ENCODE peak calls at places on chromosomes 16 and 17, in eight cellular contexts. D is stomach, V is A549, C is GM12878, P is H1, O is K562, N is tibial nerve, J is transverse colon. Y is an unnamed sample.

GRCh38 chr16:685967-686366 is 1.8 kb upstream of the JMJD8 start:
- DNase-seq in P (no peak), J (peak; percentile 64), V (no peak), N (no peak), O (no peak), C (no peak), D (peak; percentile 76), Y (no peak)

GRCh38 chr17:27496501-27496943 is 40.3 kb downstream of the KSR1 start:
- DNase-seq in J (no peak), D (peak; percentile 47), O (no peak), C (no peak), V (peak; percentile 78), N (no peak), P (peak; percentile 36), Y (no peak)

GRCh38 chr16:63789603-63790002 is 1332.3 kb downstream of the CDH11 start:
- DNase-seq in V (no peak), O (no peak), N (no peak), P (no peak), D (no peak), C (no peak), J (no peak), Y (no peak)

GRCh38 chr17:37280841-37281240 is 94.9 kb upstream of the C17orf78 start:
- DNase-seq in V (no peak), C (no peak), N (no peak), D (no peak), J (no peak), O (no peak), P (no peak), Y (no peak)

GRCh38 chr16:49608095-49608494 is 234.5 kb downstream of the C16orf78 start:
- DNase-seq in P (no peak), C (no peak), V (no peak), J (no peak), D (no peak), O (no peak), N (no peak), Y (no peak)

GRCh38 chr16:79981814-79982213 is 381.3 kb upstream of the MAF start:
- DNase-seq in P (no peak), J (no peak), V (no peak), O (no peak), C (no peak), N (no peak), D (no peak), Y (no peak)

GRCh38 chr17:29070795-29071194 is 27.9 kb downstream of the PIPOX start:
- DNase-seq in V (no peak), P (no peak), D (no peak), C (no peak), N (no peak), O (no peak), J (no peak), Y (no peak)

GRCh38 chr17:68697850-68698313 is 96.7 kb upstream of the FAM20A start:
- DNase-seq in V (no peak), N (peak; percentile 65), O (no peak), C (no peak), P (no peak), D (peak; percentile 31), J (peak; percentile 16), Y (no peak)

GRCh38 chr17:56832446-56832845 is 1.3 kb downstream of the C17orf67 start:
- DNase-seq in V (no peak), O (no peak), N (no peak), P (no peak), D (no peak), C (no peak), J (no peak), Y (no peak)

GRCh38 chr17:56639517-56639916 is 46.0 kb downstream of the NOG start:
- DNase-seq in O (no peak), D (no peak), P (no peak), C (no peak), N (no peak), V (no peak), J (no peak), Y (no peak)

GRCh38 chr17:12789976-12790805 is 893 bp downstream of the ARHGAP44 start:
- DNase-seq in O (peak; percentile 9), D (peak; percentile 27), P (no peak), C (no peak), J (peak; percentile 34), V (no peak), N (no peak), Y (no peak)

GRCh38 chr17:1909985-1910384 is 80.2 kb downstream of the RPA1 start:
- DNase-seq in J (no peak), N (no peak), C (no peak), D (no peak), O (no peak), P (no peak), V (no peak), Y (no peak)

GRCh38 chr16:31807086-31807485 is 66.5 kb upstream of the ZNF267 start:
- DNase-seq in P (no peak), J (no peak), D (no peak), C (no peak), N (no peak), V (no peak), O (no peak), Y (no peak)

GRCh38 chr16:31810863-31811262 is 62.7 kb upstream of the ZNF267 start:
- DNase-seq in N (no peak), J (no peak), P (no peak), V (no peak), C (no peak), D (no peak), O (no peak), Y (no peak)
- H3K9me3 ChIP-seq in N (no peaks in the 10 kb centered on the region), J (no peaks in the 10 kb centered on the region), P (peaks cover 46% of the 10 kb centered on the region), V (no peaks in the 10 kb centered on the region), C (no peaks in the 10 kb centered on the region), D (no peaks in the 10 kb centered on the region), O (no peaks in the 10 kb centered on the region), Y (no peaks in the 10 kb centered on the region)

GRCh38 chr16:4696905-4697866 is 3.8 kb downstream of the NUDT16L1 start:
- DNase-seq in P (no peak), C (no peak), O (no peak), J (no peak), V (no peak), N (no peak), D (no peak), Y (no peak)

GRCh38 chr16:4700380-4700996 is 7.1 kb downstream of the NUDT16L1 start:
- DNase-seq in P (no peak), N (no peak), J (no peak), D (no peak), V (no peak), O (no peak), C (no peak), Y (no peak)

GRCh38 chr16:4699030-4699556 is 5.7 kb downstream of the NUDT16L1 start:
- DNase-seq in J (no peak), C (no peak), P (no peak), V (no peak), O (no peak), D (no peak), N (no peak), Y (no peak)

GRCh38 chr16:4697867-4698291 is 4.5 kb downstream of the NUDT16L1 start:
- DNase-seq in P (no peak), O (no peak), V (no peak), N (no peak), D (no peak), J (no peak), C (no peak), Y (no peak)

GRCh38 chr16:4698321-4699029 is 5.1 kb downstream of the NUDT16L1 start:
- DNase-seq in C (no peak), O (no peak), N (no peak), J (no peak), P (no peak), D (no peak), V (no peak), Y (no peak)
- TF ChIP-seq POLR2A in C (no peak), O (no peak), N (no peak), J (no peak), P (peak; percentile 25), D (no peak), V (no peak), Y (no peak)

DNA sequence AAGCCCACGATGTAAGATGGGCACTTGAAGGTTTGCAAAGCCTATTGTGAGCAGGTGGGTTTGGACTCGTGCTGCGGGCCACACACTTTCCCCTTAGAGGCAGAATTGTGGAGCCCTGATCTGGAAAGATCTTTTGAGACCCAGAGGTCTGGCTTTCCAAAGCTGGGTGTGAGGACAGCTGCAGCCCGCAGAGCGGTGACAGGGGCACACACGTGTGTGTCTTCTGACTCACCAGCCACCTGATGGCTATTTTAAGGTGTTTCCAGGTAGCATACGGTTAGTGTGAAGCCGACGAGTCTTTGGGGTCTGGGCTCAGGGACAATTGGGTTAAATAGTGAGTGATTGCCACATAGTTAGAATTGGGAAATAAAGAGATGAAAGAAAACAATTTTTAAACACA is 108.9 kb upstream of the GSE1 start:
- DNase-seq in D (no peak), C (no peak), N (no peak), V (no peak), O (no peak), P (no peak), J (no peak), Y (no peak)
- TF ChIP-seq EP300 in D (no peak), C (no peak), N (no peak), V (no peak), O (no peak), P (no peak), J (no peak), Y (no peak)

GRCh38 chr17:82949984-82950383 is 110.2 kb upstream of the ZNF750 start:
- DNase-seq in D (no peak), J (no peak), N (no peak), V (no peak), P (no peak), O (no peak), C (no peak), Y (no peak)

GRCh38 chr17:82948081-82948511 is 108.3 kb upstream of the ZNF750 start:
- DNase-seq in J (peak; percentile 6), C (no peak), P (no peak), O (no peak), V (no peak), D (no peak), N (no peak), Y (no peak)

GRCh38 chr17:82948957-82949356 is 109.1 kb upstream of the ZNF750 start:
- DNase-seq in C (no peak), V (no peak), P (no peak), N (no peak), J (no peak), D (no peak), O (no peak), Y (no peak)

GRCh38 chr17:82950525-82951102 is 110.8 kb upstream of the ZNF750 start:
- DNase-seq in N (no peak), O (no peak), C (no peak), J (no peak), V (no peak), P (no peak), D (no peak), Y (no peak)

GRCh38 chr17:82949361-82949760 is 109.5 kb upstream of the ZNF750 start:
- DNase-seq in V (no peak), P (no peak), J (no peak), D (no peak), O (no peak), N (no peak), C (no peak), Y (no peak)
- H3K9me3 ChIP-seq in V (peaks cover 95% of the 10 kb centered on the region), P (peaks cover 68% of the 10 kb centered on the region), J (peaks cover 6% of the 10 kb centered on the region), D (peaks cover 10% of the 10 kb centered on the region), O (peaks cover 13% of the 10 kb centered on the region), N (no peaks in the 10 kb centered on the region), C (peaks cover 20% of the 10 kb centered on the region), Y (no peaks in the 10 kb centered on the region)

GRCh38 chr17:78736526-78737079 is 45.5 kb downstream of the CYTH1 start:
- DNase-seq in O (peak; percentile 56), J (peak; percentile 94), P (no peak), V (peak; percentile 89), C (no peak), D (peak; percentile 94), N (peak; percentile 60), Y (no peak)
- TF ChIP-seq POLR2A in O (no peak), J (peak; percentile 91), P (no peak), V (peak; percentile 38), C (peak; percentile 78), D (peak; percentile 42), N (no peak), Y (peak; percentile 0)

GRCh38 chr16:78902291-78902690 is 698.2 kb downstream of the MAF start:
- DNase-seq in V (no peak), P (no peak), C (no peak), J (no peak), D (no peak), O (no peak), N (no peak), Y (no peak)
- TF ChIP-seq EP300 in V (no peak), P (no peak), C (no peak), J (no peak), D (no peak), O (no peak), N (no peak), Y (no peak)